ENCODE peak calls at places on chromosomes 11 and 22, in five cellular contexts. O is SJCRH30; X is Calu3; H is astrocyte of the spinal cord; I is stimulated activated CD4-positive, alpha-beta T cell treated with anti-CD3 and anti-CD28 coated beads, Interleukin-15, amount 100 ng/mL, for 1 hour. V is an unnamed sample.

GRCh38 chr11:78339483-78339882 is 78.1 kb downstream of the GAB2 start:
- DNase-seq in H (no peak), O (peak), X (no peak), I (no peak), V (no peak)

GRCh38 chr22:32407332-32407731 is 4.7 kb downstream of the RTCB start:
- DNase-seq in X (no peak), O (no peak), I (no peak), H (no peak), V (no peak)

GRCh38 chr11:34204396-34205279 is 99.2 kb downstream of the NAT10 start:
- DNase-seq in H (peak), X (peak), I (no peak), O (no peak), V (no peak)

GRCh38 chr11:5737672-5738071 is 1.4 kb downstream of the OR56B1 start:
- DNase-seq in O (no peak), H (no peak), I (no peak), X (no peak), V (no peak)

GRCh38 chr11:116379185-116379828 is 393.5 kb downstream of the BUD13 start:
- DNase-seq in X (peak), H (peak), O (peak), I (no peak), V (no peak)

GRCh38 chr11:69682681-69683326 is 7.7 kb upstream of the LTO1 start:
- DNase-seq in I (no peak), H (no peak), O (no peak), X (no peak), V (no peak)

GRCh38 chr11:70473186-70473872 is 75.0 kb downstream of the CTTN start:
- DNase-seq in X (no peak), H (no peak), I (no peak), O (no peak), V (no peak)

GRCh38 chr22:21047730-21048129 is 2.0 kb downstream of the LRRC74B start:
- DNase-seq in O (no peak), I (no peak), X (no peak), H (no peak), V (no peak)

GRCh38 chr22:41775976-41776375 is 24.5 kb upstream of the CCDC134 start:
- DNase-seq in O (no peak), I (no peak), H (no peak), X (no peak), V (no peak)

GRCh38 chr11:94647926-94648325 is 80.8 kb downstream of the PIWIL4 start:
- DNase-seq in O (no peak), X (no peak), H (no peak), I (no peak), V (no peak)

GRCh38 chr11:118912742-118913410 is 12.8 kb downstream of the BCL9L start:
- DNase-seq in O (no peak), I (no peak), H (no peak), X (no peak), V (no peak)

GRCh38 chr11:61482513-61482912 is 26.0 kb upstream of the LRRC10B start:
- DNase-seq in X (peak), H (no peak), O (peak), I (no peak), V (no peak)

GRCh38 chr11:12274056-12274455 is 103.3 kb upstream of the PARVA start:
- DNase-seq in X (no peak), H (no peak), I (no peak), O (no peak), V (no peak)

GRCh38 chr11:62295504-62295903 is 3.4 kb downstream of the SCGB1D4 start:
- DNase-seq in O (peak), X (peak), I (no peak), H (peak), V (no peak)

GRCh38 chr11:120031156-120031555 is 106.8 kb downstream of the TRIM29 start:
- DNase-seq in I (no peak), H (no peak), X (no peak), O (no peak), V (no peak)

GRCh38 chr22:36569999-36570398 is 41.0 kb upstream of the EIF3D start:
- DNase-seq in X (peak), I (no peak), H (no peak), O (peak), V (no peak)

GRCh38 chr11:18408558-18409242 is 3.4 kb upstream of the LDHC start:
- DNase-seq in H (peak), O (no peak), X (no peak), I (no peak), V (no peak)

GRCh38 chr11:57568330-57568766 is 876 bp upstream of the UBE2L6 start:
- DNase-seq in H (peak), O (no peak), I (peak), X (peak), V (no peak)

GRCh38 chr11:128896356-128896755 is 5.2 kb downstream of the KCNJ5 start:
- DNase-seq in I (no peak), X (no peak), H (no peak), O (no peak), V (no peak)

GRCh38 chr11:7986768-7987559 is at the start of gene EIF3F:
- DNase-seq in H (peak), I (peak), X (peak), O (peak), V (peak)

GRCh38 chr11:5719703-5720495 is 16.3 kb upstream of the OR56B1 start:
- DNase-seq in O (no peak), I (no peak), X (no peak), H (peak), V (no peak)

GRCh38 chr11:12179019-12179418 is 68.6 kb downstream of the MICAL2 start:
- DNase-seq in H (no peak), O (no peak), X (peak), I (no peak), V (no peak)

GRCh38 chr11:2748061-2748813 is 48.4 kb upstream of the KCNQ1OT1 start:
- DNase-seq in X (no peak), I (no peak), H (no peak), O (no peak), V (no peak)

GRCh38 chr11:11841121-11841604 is 609 bp upstream of the USP47 start:
- DNase-seq in I (no peak), O (peak), X (no peak), H (peak), V (no peak)

GRCh38 chr11:119578466-119579220 is 150.4 kb downstream of the NECTIN1 start:
- DNase-seq in H (no peak), X (no peak), O (no peak), I (no peak), V (no peak)

GRCh38 chr11:67310246-67311050 is 7.1 kb downstream of the SSH3 start:
- DNase-seq in I (no peak), H (no peak), O (no peak), X (no peak), V (no peak)

GRCh38 chr11:69129647-69130046 is 26.1 kb upstream of the SMIM38 start:
- DNase-seq in X (no peak), O (no peak), I (no peak), H (no peak), V (no peak)

GRCh38 chr22:33057363-33057995 is 702 bp downstream of the SYN3 start:
- DNase-seq in H (no peak), X (no peak), I (no peak), O (no peak), V (no peak)

GRCh38 chr11:134667505-134667904 is 255.5 kb upstream of the B3GAT1 start:
- DNase-seq in X (no peak), H (no peak), O (no peak), I (no peak), V (no peak)

V was measured in esophagus squamous epithelium.